ENCODE peak calls at places on chromosomes 4 and X, in eight cellular contexts. R, S, M, W, Q, A, B and D are unnamed samples.

GRCh38 chr4:85928775-85929585 is 430.9 kb downstream of the MAPK10 start:
- DNase-seq in Q (no peak), B (peak; percentile 52), M (no peak), W (no peak), R (no peak), A (no peak), S (no peak), D (peak; percentile 32)

GRCh38 chr4:16685536-16685935 is 212.9 kb downstream of the LDB2 start:
- DNase-seq in R (no peak), A (no peak), M (no peak), S (no peak), W (no peak), B (no peak), Q (no peak), D (peak; percentile 24)

GRCh38 chr4:169094656-169095231 is 84.7 kb upstream of the CBR4 start:
- DNase-seq in B (no peak), A (no peak), M (no peak), S (no peak), Q (no peak), R (no peak), W (no peak), D (no peak)

GRCh38 chr4:23135792-23136645 is 443.3 kb downstream of the GBA3 start:
- DNase-seq in A (no peak), W (no peak), M (peak; percentile 53), Q (no peak), R (no peak), S (no peak), B (no peak), D (peak; percentile 32)

GRCh38 chr4:38185406-38185805 is 225.2 kb downstream of the PTTG2 start:
- DNase-seq in Q (no peak), R (no peak), S (no peak), W (no peak), B (no peak), M (no peak), A (no peak), D (no peak)

GRCh38 chrX:14712096-14712495 is 160.8 kb downstream of the FANCB start:
- DNase-seq in S (no peak), W (no peak), Q (no peak), R (no peak), M (no peak), B (no peak), A (no peak), D (no peak)

GRCh38 chr4:115453416-115453815 is 340.0 kb upstream of the NDST4 start:
- DNase-seq in R (no peak), W (no peak), S (no peak), Q (no peak), B (no peak), M (no peak), A (no peak), D (no peak)

GRCh38 chr4:133147922-133148689 is 988 bp upstream of the PCDH10 start:
- DNase-seq in M (no peak), B (no peak), W (no peak), R (no peak), Q (peak; percentile 60), S (no peak), A (no peak), D (peak; percentile 31)